ENCODE peak calls at places on chromosomes 13 and 19, in four cellular contexts. D is IMR-90, Y is mesendoderm, P is H1. N is an unnamed sample.

GRCh38 chr13:86881390-86881789 is 789.8 kb upstream of the SLITRK5 start:
- DNase-seq in D (no peak), Y (peak; percentile 80), P (no peak), N (no peak)

GRCh38 chr13:44972956-44973581 is 16.2 kb downstream of the NUFIP1 start:
- DNase-seq in D (peak; percentile 38), Y (peak; percentile 25), P (no peak), N (no peak)

GRCh38 chr13:33135097-33135496 is 118.9 kb downstream of the KL start:
- DNase-seq in D (no peak), Y (no peak), P (no peak), N (no peak)

GRCh38 chr19:39558623-39559117 is 18.7 kb upstream of the EID2 start:
- DNase-seq in D (no peak), Y (no peak), P (no peak), N (no peak)

GRCh38 chr19:31347356-31347755 is 1.9 kb downstream of the TSHZ3 start:
- DNase-seq in D (peak; percentile 49), Y (no peak), P (no peak), N (no peak)

GRCh38 chr19:31258211-31259052 is 90.8 kb downstream of the TSHZ3 start:
- DNase-seq in D (no peak), Y (peak; percentile 51), P (peak; percentile 41), N (no peak)

GRCh38 chr19:47842941-47843340 is 16.1 kb upstream of the TPRX2 start:
- DNase-seq in D (no peak), Y (no peak), P (no peak), N (no peak)

GRCh38 chr13:51747438-51748434 is 56.2 kb downstream of the DHRS12 start:
- DNase-seq in D (no peak), Y (no peak), P (no peak), N (no peak)

GRCh38 chr19:27684293-27684692 is 1528.7 kb downstream of the UQCRFS1 start:
- DNase-seq in D (no peak), Y (no peak), P (no peak), N (no peak)

GRCh38 chr19:36267061-36267845 is 52.3 kb downstream of the ZNF146 start:
- DNase-seq in D (no peak), Y (no peak), P (no peak), N (no peak)

GRCh38 chr19:46759817-46760333 is 13.6 kb upstream of the STRN4 start:
- DNase-seq in D (peak; percentile 97), Y (no peak), P (no peak), N (no peak)

GRCh38 chr19:593505-593904 is 3.8 kb downstream of the HCN2 start:
- DNase-seq in D (no peak), Y (no peak), P (no peak), N (no peak)

GRCh38 chr19:42074513-42075363 is 1.2 kb upstream of the ZNF574 start:
- DNase-seq in D (no peak), Y (no peak), P (peak; percentile 56), N (no peak)

GRCh38 chr13:68523838-68524424 is 1293.8 kb upstream of the PCDH9 start:
- DNase-seq in D (no peak), Y (no peak), P (no peak), N (no peak)

GRCh38 chr19:30555788-30556110 is 183.6 kb downstream of the ZNF536 start:
- DNase-seq in D (no peak), Y (no peak), P (no peak), N (no peak)

GRCh38 chr13:51549050-51549449 is 35.2 kb upstream of the WDFY2 start:
- DNase-seq in D (no peak), Y (peak; percentile 75), P (no peak), N (no peak)

GRCh38 chr19:45782820-45783785 is 813 bp upstream of the DMPK start:
- DNase-seq in D (peak; percentile 71), Y (no peak), P (no peak), N (peak; percentile 36)

GRCh38 chr19:48994035-48994386 is 324 bp downstream of the RUVBL2 start:
- DNase-seq in D (no peak), Y (no peak), P (no peak), N (no peak)

GRCh38 chr13:85535306-85535705 is 263.9 kb downstream of the SLITRK6 start:
- DNase-seq in D (no peak), Y (no peak), P (no peak), N (no peak)

GRCh38 chr19:40253611-40254092 is 27.2 kb upstream of the CCNP start:
- DNase-seq in D (no peak), Y (no peak), P (no peak), N (no peak)

GRCh38 chr13:48019796-48020195 is 17.7 kb upstream of the NUDT15 start:
- DNase-seq in D (no peak), Y (no peak), P (no peak), N (no peak)

GRCh38 chr13:110538632-110539031 is 22.9 kb downstream of the RAB20 start:
- DNase-seq in D (no peak), Y (no peak), P (no peak), N (no peak)

GRCh38 chr13:110541526-110541920 is 20.0 kb downstream of the RAB20 start:
- DNase-seq in D (peak; percentile 24), Y (no peak), P (no peak), N (no peak)

GRCh38 chr13:110542311-110542796 is 19.2 kb downstream of the RAB20 start:
- DNase-seq in D (no peak), Y (no peak), P (no peak), N (no peak)

GRCh38 chr13:110540871-110541525 is 20.5 kb downstream of the RAB20 start:
- DNase-seq in D (no peak), Y (peak; percentile 92), P (no peak), N (no peak)

GRCh38 chr13:110539894-110540293 is 21.6 kb downstream of the RAB20 start:
- DNase-seq in D (no peak), Y (no peak), P (no peak), N (no peak)
- H3K56ac ChIP-seq in D (no peak overlapping the region), Y (no peak overlapping the region), P (no peak overlapping the region), N (no peak overlapping the region)

DNA sequence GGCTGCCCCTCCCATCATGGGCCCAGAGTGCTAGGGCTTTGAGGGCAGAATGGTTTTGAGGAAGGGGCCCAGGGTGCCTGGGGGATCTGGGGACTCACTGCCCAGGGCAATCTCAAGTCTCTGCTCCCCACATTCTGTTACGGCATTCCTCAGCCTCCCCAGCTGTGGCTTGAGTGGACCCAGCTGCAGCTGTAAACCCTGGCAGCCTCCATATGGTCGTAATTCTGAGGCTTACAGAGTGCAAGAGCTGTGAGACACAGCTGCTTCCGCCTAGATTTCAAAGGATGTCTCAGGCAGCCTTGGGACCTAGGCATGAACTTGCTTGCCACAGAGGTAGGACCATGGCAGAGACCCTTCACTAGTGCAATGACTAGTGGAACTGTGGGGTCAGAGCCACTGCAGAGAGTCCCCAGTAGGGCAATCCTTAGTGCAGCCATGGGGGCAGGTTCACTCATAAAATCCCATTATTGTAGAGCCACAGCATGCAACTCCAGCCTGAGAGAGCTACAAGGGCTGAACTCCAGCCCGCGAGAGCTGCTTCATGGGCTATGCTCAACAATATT is 297.5 kb downstream of the ENOX1 start:
- DNase-seq in D (no peak), Y (no peak), P (no peak), N (no peak)
- H3K56ac ChIP-seq in D (no peak overlapping the region), Y (no peak overlapping the region), P (no peak overlapping the region), N (no peak overlapping the region)

GRCh38 chr13:38693641-38694040 is 6.8 kb downstream of the FREM2 start:
- DNase-seq in D (no peak), Y (no peak), P (no peak), N (no peak)
- H3K56ac ChIP-seq in D (no peak overlapping the region), Y (no peak overlapping the region), P (no peak overlapping the region), N (no peak overlapping the region)

GRCh38 chr19:33413426-33413725 is 39.9 kb downstream of the CEBPG start:
- DNase-seq in D (no peak), Y (no peak), P (no peak), N (no peak)
- H3K56ac ChIP-seq in D (no peak overlapping the region), Y (no peak overlapping the region), P (no peak overlapping the region), N (no peak overlapping the region)

DNA sequence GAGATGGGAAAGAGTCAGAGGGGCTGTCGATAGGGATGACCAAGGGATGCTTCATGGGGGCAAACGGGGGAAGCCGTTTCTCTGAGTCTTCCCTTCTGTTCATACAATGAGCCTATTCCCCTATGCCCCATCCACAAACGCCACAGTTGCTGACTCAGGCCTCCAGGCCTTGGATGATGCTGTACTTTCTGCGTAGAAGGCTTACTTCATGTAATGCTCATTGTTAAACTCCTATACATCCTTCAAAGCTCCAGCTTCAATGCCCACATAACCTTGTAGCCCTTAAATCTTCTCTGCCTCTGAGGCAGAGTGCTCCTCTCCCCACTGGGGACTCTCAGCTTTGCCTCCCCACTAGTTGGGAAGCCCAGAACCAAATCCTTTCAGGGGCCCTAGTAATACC is 120.3 kb downstream of the PTPRS start:
- DNase-seq in D (no peak), Y (no peak), P (no peak), N (no peak)
- H3K56ac ChIP-seq in D (no peak overlapping the region), Y (no peak overlapping the region), P (no peak overlapping the region), N (no peak overlapping the region)

GRCh38 chr13:20288561-20288960 is 56.4 kb upstream of the GJB6 start:
- DNase-seq in D (no peak), Y (no peak), P (no peak), N (no peak)
- H3K56ac ChIP-seq in D (no peak overlapping the region), Y (no peak overlapping the region), P (no peak overlapping the region), N (no peak overlapping the region)

DNA sequence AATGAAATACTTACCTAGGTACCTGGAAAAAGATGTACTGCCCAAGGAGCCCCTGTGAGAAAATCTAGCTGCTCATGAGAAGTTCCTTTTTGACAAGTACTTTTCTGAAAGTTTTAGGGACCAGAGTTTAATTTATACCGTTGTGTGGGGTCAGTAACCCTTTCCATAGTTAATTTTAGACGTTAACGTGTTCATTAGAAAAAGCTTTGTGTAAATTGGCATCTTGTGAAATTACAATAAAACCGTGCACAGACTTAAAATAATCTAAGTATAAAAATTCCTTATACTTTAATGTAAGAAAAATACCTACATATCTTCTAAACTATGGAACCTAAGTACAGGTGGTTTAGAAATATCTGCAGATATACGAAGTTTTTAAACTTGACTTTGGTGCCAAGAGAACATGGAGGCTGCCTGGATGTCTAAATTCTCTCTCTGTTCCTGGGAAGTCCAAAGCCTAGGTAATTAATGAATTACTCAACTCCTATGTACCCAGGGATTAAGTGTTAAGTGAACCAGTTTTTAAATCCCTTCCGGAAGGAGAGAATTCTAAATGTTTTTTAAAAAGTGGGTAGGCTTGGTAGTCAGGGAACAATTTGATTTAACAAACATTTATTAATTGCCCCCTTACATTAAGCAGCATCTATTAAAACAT is 50.2 kb upstream of the PDX1 start:
- DNase-seq in D (no peak), Y (no peak), P (no peak), N (no peak)
- H3K56ac ChIP-seq in D (no peak overlapping the region), Y (no peak overlapping the region), P (no peak overlapping the region), N (no peak overlapping the region)

DNA sequence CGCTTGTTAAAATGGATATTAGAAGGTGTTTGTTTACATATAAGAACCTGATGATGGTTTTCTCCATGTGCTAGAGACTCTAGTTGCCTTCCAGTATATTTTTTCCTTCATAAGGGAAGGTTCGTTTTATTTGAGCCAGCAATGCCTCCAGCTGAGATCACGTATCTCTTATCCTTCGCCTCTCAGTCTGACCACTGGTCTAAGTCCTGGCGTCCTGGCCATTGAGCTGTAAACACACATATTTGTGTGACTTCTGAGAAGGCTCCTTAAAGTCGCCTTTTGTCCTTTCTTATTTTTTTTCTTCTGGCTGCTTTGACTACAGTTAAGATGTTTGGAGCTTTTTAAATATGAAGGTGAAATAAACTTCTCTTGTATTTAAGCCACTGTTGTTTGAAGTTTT is 23.7 kb upstream of the GPR183 start:
- DNase-seq in D (no peak), Y (no peak), P (peak; percentile 10), N (no peak)
- H3K56ac ChIP-seq in D (no peak overlapping the region), Y (no peak overlapping the region), P (no peak overlapping the region), N (no peak overlapping the region)

N was measured in H9.